ENCODE peak calls at places on chromosomes 4 and X, in ten cellular contexts. B, P, I, S, R, E, V, T, K and J are unnamed samples.
A peak's percentile ranks its signal among the peaks of the same experiment; 100 is the strongest.

GRCh38 chr4:57127361-57127760 is 17.2 kb upstream of the IGFBP7 start:
- DNase-seq in B (no peak), P (no peak), I (no peak), S (no peak), R (no peak), E (no peak), V (no peak), T (no peak), K (no peak), J (no peak)

GRCh38 chrX:95754411-95754810 is 930.2 kb upstream of the DIAPH2 start:
- DNase-seq in B (no peak), P (no peak), I (peak; percentile 0), S (no peak), R (no peak), E (no peak), V (no peak), T (no peak), K (no peak), J (no peak)

GRCh38 chr4:169618286-169618685 is 2.1 kb upstream of the CLCN3 start:
- DNase-seq in B (peak; percentile 13), P (no peak), I (peak; percentile 4), S (no peak), R (no peak), E (no peak), V (no peak), T (no peak), K (no peak), J (peak; percentile 74)

GRCh38 chrX:108126661-108127060 is 35.1 kb downstream of the ATG4A start:
- DNase-seq in B (no peak), P (no peak), I (no peak), S (no peak), R (no peak), E (no peak), V (no peak), T (no peak), K (no peak), J (peak; percentile 6)

GRCh38 chrX:334971-335757 is 16.6 kb upstream of the GTPBP6 start:
- DNase-seq in B (no peak), P (no peak), I (no peak), S (no peak), R (no peak), E (no peak), V (no peak), T (no peak), K (no peak), J (no peak)

GRCh38 chr4:163810757-163811156 is 316.3 kb downstream of the TMA16 start:
- DNase-seq in B (no peak), P (no peak), I (peak; percentile 46), S (no peak), R (no peak), E (no peak), V (no peak), T (no peak), K (no peak), J (no peak)

GRCh38 chr4:178423366-178423765 is 981.1 kb upstream of the AGA start:
- DNase-seq in B (no peak), P (no peak), I (no peak), S (no peak), R (no peak), E (no peak), V (no peak), T (no peak), K (no peak), J (no peak)

GRCh38 chr4:76758290-76758882 is 139.6 kb downstream of the SOWAHB start:
- DNase-seq in B (no peak), P (no peak), I (peak; percentile 53), S (peak; percentile 41), R (peak; percentile 39), E (no peak), V (no peak), T (no peak), K (peak; percentile 72), J (peak; percentile 88)

GRCh38 chr4:83905952-83906351 is 370.0 kb downstream of the GPAT3 start:
- DNase-seq in B (no peak), P (no peak), I (no peak), S (no peak), R (no peak), E (no peak), V (no peak), T (no peak), K (no peak), J (no peak)

GRCh38 chrX:115499112-115499805 is 61.7 kb upstream of the PLS3 start:
- DNase-seq in B (no peak), P (no peak), I (no peak), S (no peak), R (no peak), E (no peak), V (no peak), T (no peak), K (no peak), J (no peak)

GRCh38 chrX:5958523-5958922 is 270.1 kb downstream of the NLGN4X start:
- DNase-seq in B (no peak), P (no peak), I (no peak), S (no peak), R (no peak), E (no peak), V (no peak), T (no peak), K (no peak), J (no peak)

GRCh38 chr4:162683659-162684370 is 482.9 kb downstream of the NAF1 start:
- DNase-seq in B (no peak), P (no peak), I (peak; percentile 69), S (no peak), R (no peak), E (no peak), V (no peak), T (no peak), K (no peak), J (no peak)

GRCh38 chrX:118698516-118699247 is 28.7 kb upstream of the IL13RA1 start:
- DNase-seq in B (peak; percentile 30), P (no peak), I (peak; percentile 89), S (no peak), R (no peak), E (no peak), V (no peak), T (no peak), K (no peak), J (no peak)

GRCh38 chrX:13506574-13506973 is 62.8 kb upstream of the EGFL6 start:
- DNase-seq in B (peak; percentile 14), P (no peak), I (peak; percentile 38), S (no peak), R (no peak), E (no peak), V (peak; percentile 48), T (peak; percentile 49), K (peak; percentile 40), J (peak; percentile 66)

GRCh38 chr4:182872886-182873285 is 44.3 kb downstream of the DCTD start:
- DNase-seq in B (no peak), P (no peak), I (no peak), S (no peak), R (no peak), E (no peak), V (no peak), T (no peak), K (no peak), J (no peak)

GRCh38 chrX:50198348-50198747 is 2.5 kb downstream of the AKAP4 start:
- DNase-seq in B (no peak), P (no peak), I (no peak), S (no peak), R (no peak), E (no peak), V (no peak), T (no peak), K (no peak), J (no peak)

GRCh38 chrX:9895225-9895912 is 71.8 kb upstream of the CLDN34 start:
- DNase-seq in B (no peak), P (no peak), I (no peak), S (no peak), R (no peak), E (no peak), V (no peak), T (no peak), K (no peak), J (no peak)

GRCh38 chr4:185122681-185123345 is 20.3 kb upstream of the SLC25A4 start:
- DNase-seq in B (no peak), P (no peak), I (no peak), S (peak; percentile 75), R (no peak), E (no peak), V (no peak), T (no peak), K (no peak), J (peak; percentile 43)

GRCh38 chrX:100447563-100448397 is 37.7 kb upstream of the PCDH19 start:
- DNase-seq in B (peak; percentile 3), P (no peak), I (peak; percentile 22), S (no peak), R (no peak), E (no peak), V (peak; percentile 4), T (no peak), K (peak; percentile 72), J (peak; percentile 3)

GRCh38 chr4:8370835-8371234 is 69.7 kb downstream of the ACOX3 start:
- DNase-seq in B (no peak), P (no peak), I (no peak), S (no peak), R (no peak), E (no peak), V (no peak), T (no peak), K (no peak), J (no peak)

GRCh38 chr4:78827191-78827590 is 51.0 kb downstream of the BMP2K start:
- DNase-seq in B (no peak), P (no peak), I (no peak), S (no peak), R (no peak), E (no peak), V (no peak), T (no peak), K (no peak), J (no peak)

GRCh38 chr4:7135389-7135746 is 57.0 kb upstream of the SORCS2 start:
- DNase-seq in B (no peak), P (no peak), I (no peak), S (no peak), R (peak; percentile 34), E (no peak), V (no peak), T (no peak), K (no peak), J (peak; percentile 68)

GRCh38 chr4:75584067-75584466 is 28.2 kb downstream of the ODAPH start:
- DNase-seq in B (no peak), P (no peak), I (no peak), S (no peak), R (no peak), E (no peak), V (no peak), T (no peak), K (no peak), J (peak; percentile 7)

GRCh38 chr4:88158360-88159136 is at the start of gene ABCG2:
- DNase-seq in B (peak; percentile 46), P (peak; percentile 71), I (peak; percentile 68), S (no peak), R (no peak), E (no peak), V (peak; percentile 48), T (peak; percentile 64), K (peak; percentile 52), J (peak; percentile 72)

GRCh38 chrX:133045986-133046385 is 50.9 kb downstream of the USP26 start:
- DNase-seq in B (no peak), P (no peak), I (peak; percentile 50), S (no peak), R (no peak), E (no peak), V (no peak), T (no peak), K (peak; percentile 13), J (peak; percentile 12)

GRCh38 chr4:76219299-76220055 is 5.9 kb upstream of the SCARB2 start:
- DNase-seq in B (no peak), P (no peak), I (peak; percentile 82), S (no peak), R (peak; percentile 56), E (no peak), V (no peak), T (no peak), K (no peak), J (peak; percentile 90)

GRCh38 chr4:76987153-76987562 is 37.6 kb downstream of the SEPTIN11 start:
- DNase-seq in B (no peak), P (no peak), I (no peak), S (no peak), R (peak; percentile 98), E (no peak), V (no peak), T (no peak), K (no peak), J (peak; percentile 99)

GRCh38 chr4:41712413-41712812 is 36.1 kb downstream of the PHOX2B start:
- DNase-seq in B (no peak), P (no peak), I (peak; percentile 55), S (no peak), R (no peak), E (no peak), V (no peak), T (no peak), K (no peak), J (no peak)